ENCODE peak calls at places on chromosomes 12 and 14, in six cellular contexts. Z is tibial nerve, C is GM12878, G is upper lobe of left lung, S is A549, X is ovary. T is an unnamed sample.

GRCh38 chr14:92481386-92481785 is 32.2 kb upstream of the RIN3 start:
- DNase-seq in Z (no peak), C (no peak), G (peak), S (no peak), X (no peak), T (peak)

GRCh38 chr12:82832981-82833380 is 146.3 kb downstream of the TMTC2 start:
- DNase-seq in Z (no peak), C (no peak), G (no peak), S (no peak), X (no peak), T (no peak)

GRCh38 chr14:68686212-68686478 is 106.7 kb downstream of the ZFP36L1 start:
- DNase-seq in Z (no peak), C (no peak), G (no peak), S (no peak), X (no peak), T (no peak)

GRCh38 chr14:50943943-50944646 is at the start of gene PYGL:
- DNase-seq in Z (peak), C (no peak), G (peak), S (peak), X (peak), T (peak)

GRCh38 chr14:95043314-95043713 is 114.0 kb downstream of the DICER1 start:
- DNase-seq in Z (no peak), C (no peak), G (no peak), S (no peak), X (no peak), T (no peak)

GRCh38 chr14:104678346-104678745 is 11.1 kb upstream of the INF2 start:
- DNase-seq in Z (no peak), C (no peak), G (no peak), S (no peak), X (peak), T (no peak)

GRCh38 chr14:29822430-29822709 is 105.3 kb downstream of the PRKD1 start:
- DNase-seq in Z (no peak), C (no peak), G (no peak), S (no peak), X (no peak), T (no peak)

GRCh38 chr12:14260011-14260993 is 105.2 kb upstream of the ATF7IP start:
- DNase-seq in Z (peak), C (no peak), G (peak), S (no peak), X (peak), T (peak)

GRCh38 chr14:54182419-54183040 is 214.3 kb upstream of the CDKN3 start:
- DNase-seq in Z (no peak), C (no peak), G (no peak), S (no peak), X (no peak), T (no peak)

GRCh38 chr14:32394038-32394437 is 64.9 kb downstream of the AKAP6 start:
- DNase-seq in Z (no peak), C (no peak), G (no peak), S (no peak), X (no peak), T (no peak)

GRCh38 chr12:79421236-79421740 is 269.5 kb downstream of the PAWR start:
- DNase-seq in Z (no peak), C (no peak), G (no peak), S (no peak), X (no peak), T (no peak)

GRCh38 chr12:1851126-1851791 is 30.9 kb downstream of the LRTM2 start:
- DNase-seq in Z (no peak), C (no peak), G (no peak), S (no peak), X (no peak), T (no peak)

GRCh38 chr14:101131451-101131916 is 228.0 kb upstream of the RTL1 start:
- DNase-seq in Z (no peak), C (no peak), G (no peak), S (no peak), X (no peak), T (no peak)

GRCh38 chr12:1592444-1593231 is 1.7 kb downstream of the FBXL14 start:
- DNase-seq in Z (no peak), C (no peak), G (peak), S (no peak), X (no peak), T (peak)

GRCh38 chr12:209246-209645 is 4.7 kb downstream of the SLC6A12 start:
- DNase-seq in Z (no peak), C (no peak), G (no peak), S (no peak), X (no peak), T (no peak)

GRCh38 chr14:92850492-92850891 is 56.4 kb downstream of the GOLGA5 start:
- DNase-seq in Z (no peak), C (no peak), G (no peak), S (no peak), X (no peak), T (no peak)

GRCh38 chr14:22538671-22539228 is 50.3 kb downstream of the DAD1 start:
- DNase-seq in Z (no peak), C (no peak), G (no peak), S (no peak), X (no peak), T (no peak)

GRCh38 chr12:131092911-131093901 is 139.5 kb downstream of the ADGRD1 start:
- DNase-seq in Z (peak), C (peak), G (peak), S (no peak), X (peak), T (peak)

GRCh38 chr12:3580071-3580749 is 89.2 kb downstream of the PRMT8 start:
- DNase-seq in Z (no peak), C (no peak), G (no peak), S (no peak), X (no peak), T (no peak)

GRCh38 chr12:115354007-115354452 is 670.1 kb upstream of the TBX3 start:
- DNase-seq in Z (peak), C (no peak), G (peak), S (peak), X (peak), T (peak)

GRCh38 chr12:30973171-30973570 is 46.6 kb downstream of the TSPAN11 start:
- DNase-seq in Z (no peak), C (no peak), G (no peak), S (no peak), X (no peak), T (no peak)

GRCh38 chr12:40569626-40570179 is 122.5 kb upstream of the CNTN1 start:
- DNase-seq in Z (no peak), C (no peak), G (no peak), S (no peak), X (no peak), T (no peak)

GRCh38 chr12:30622509-30622908 is 73.2 kb downstream of the IPO8 start:
- DNase-seq in Z (no peak), C (peak), G (no peak), S (no peak), X (no peak), T (no peak)

GRCh38 chr14:74578479-74578878 is 33.6 kb downstream of the LTBP2 start:
- DNase-seq in Z (no peak), C (no peak), G (no peak), S (no peak), X (no peak), T (no peak)

GRCh38 chr12:75977952-75978671 is 53.5 kb downstream of the PHLDA1 start:
- DNase-seq in Z (peak), C (peak), G (peak), S (peak), X (peak), T (peak)

GRCh38 chr14:86057018-86057667 is 527.2 kb downstream of the FLRT2 start:
- DNase-seq in Z (peak), C (no peak), G (no peak), S (no peak), X (no peak), T (no peak)

GRCh38 chr12:16299403-16299802 is 21.9 kb upstream of the SLC15A5 start:
- DNase-seq in Z (no peak), C (no peak), G (no peak), S (no peak), X (no peak), T (peak)

GRCh38 chr14:59330455-59330854 is 134.7 kb downstream of the GPR135 start:
- DNase-seq in Z (no peak), C (no peak), G (peak), S (no peak), X (peak), T (peak)

GRCh38 chr14:34081576-34082136 is 130.8 kb upstream of the EGLN3 start:
- DNase-seq in Z (no peak), C (no peak), G (no peak), S (peak), X (no peak), T (no peak)

GRCh38 chr12:130870442-130871285 is 1.2 kb upstream of the RAN start:
- DNase-seq in Z (peak), C (peak), G (peak), S (peak), X (peak), T (peak)

GRCh38 chr14:99946652-99947489 is 118.4 kb upstream of the EVL start:
- DNase-seq in Z (no peak), C (no peak), G (no peak), S (peak), X (peak), T (peak)

GRCh38 chr12:54384591-54385041 is at the start of gene ZNF385A:
- DNase-seq in Z (no peak), C (no peak), G (peak), S (no peak), X (no peak), T (no peak)

GRCh38 chr14:71362282-71362681 is 455.0 kb downstream of the PCNX1 start:
- DNase-seq in Z (no peak), C (no peak), G (no peak), S (no peak), X (no peak), T (no peak)

GRCh38 chr14:71362920-71363584 is 455.8 kb downstream of the PCNX1 start:
- DNase-seq in Z (no peak), C (peak), G (no peak), S (no peak), X (no peak), T (no peak)

GRCh38 chr14:71365305-71365865 is 458.1 kb downstream of the PCNX1 start:
- DNase-seq in Z (no peak), C (no peak), G (no peak), S (no peak), X (no peak), T (no peak)

GRCh38 chr14:71361874-71362273 is 454.6 kb downstream of the PCNX1 start:
- DNase-seq in Z (no peak), C (no peak), G (no peak), S (no peak), X (no peak), T (no peak)

DNA sequence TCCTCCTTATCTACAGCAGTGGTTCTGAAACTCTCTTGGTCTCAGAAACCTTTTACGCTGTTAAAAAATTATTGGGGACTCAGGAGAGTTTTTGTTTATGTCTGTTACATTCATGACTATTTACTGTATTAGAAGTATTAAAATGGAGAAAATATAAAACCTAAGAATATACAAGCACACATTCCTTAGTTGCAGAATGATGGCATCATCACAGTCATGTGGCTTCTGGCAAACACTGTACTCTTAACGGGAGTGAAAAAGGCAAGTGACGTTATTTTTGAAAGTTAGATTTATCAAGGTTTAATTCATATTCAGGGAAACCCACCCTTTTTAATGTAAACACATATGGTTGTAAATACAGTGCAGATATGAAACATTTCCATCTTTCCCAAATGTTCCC is 456.7 kb downstream of the PCNX1 start:
- DNase-seq in Z (no peak), C (no peak), G (no peak), S (no peak), X (no peak), T (no peak)
- TF ChIP-seq EP300 in Z (peak), C (no peak), G (no peak), S (no peak), X (no peak), T (no peak)

DNA sequence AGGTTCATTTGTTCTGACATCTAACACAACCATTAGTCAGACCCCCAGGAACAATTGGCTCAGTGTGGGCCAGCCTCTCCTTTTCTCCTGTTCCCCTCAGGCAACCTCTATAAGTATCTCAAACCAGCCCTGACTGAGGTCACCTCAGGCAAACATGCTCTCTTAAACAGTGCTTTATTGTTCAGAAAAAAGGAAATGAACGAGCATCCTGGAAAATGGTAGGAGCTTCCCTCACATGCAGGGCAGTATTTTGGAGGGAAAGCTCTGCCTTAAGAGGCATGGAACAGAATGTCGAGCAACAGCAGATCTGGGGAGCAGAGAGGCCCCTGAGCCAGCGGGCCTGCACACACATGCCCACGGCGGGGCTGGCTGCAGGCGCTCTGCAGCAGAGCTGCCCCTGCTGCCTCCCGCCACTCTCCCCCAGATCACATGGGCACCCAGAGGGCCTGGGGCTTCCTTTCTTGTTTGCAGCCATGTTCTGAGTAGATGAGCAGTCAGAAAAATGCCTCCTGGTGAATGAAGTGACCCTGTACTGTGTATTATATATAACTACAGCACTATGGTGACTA is 42.0 kb downstream of the MOK start:
- DNase-seq in Z (no peak), C (no peak), G (no peak), S (peak), X (no peak), T (no peak)
- TF ChIP-seq EP300 in Z (no peak), C (no peak), G (no peak), S (no peak), X (no peak), T (no peak)

DNA sequence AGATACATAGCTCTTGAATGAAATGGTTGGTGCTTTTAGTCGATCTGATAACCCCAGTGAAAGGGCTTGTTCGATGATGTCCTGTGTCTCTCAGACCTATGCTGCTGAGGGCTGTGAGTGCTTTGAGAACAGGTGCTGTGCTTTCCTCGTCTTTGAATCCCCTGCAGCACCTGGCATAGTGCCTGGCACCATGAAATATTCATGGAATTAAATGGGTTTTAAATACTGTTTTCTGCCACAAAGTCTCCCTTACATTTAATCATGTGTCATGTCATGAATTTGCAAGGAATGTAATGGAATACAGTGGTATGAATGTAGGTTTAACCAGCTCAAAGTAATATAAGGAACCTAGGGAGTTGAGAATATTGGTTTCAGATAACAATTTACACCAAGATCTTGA is 220.5 kb upstream of the PRICKLE1 start:
- DNase-seq in Z (no peak), C (no peak), G (no peak), S (no peak), X (no peak), T (no peak)
- TF ChIP-seq EP300 in Z (no peak), C (no peak), G (no peak), S (no peak), X (no peak), T (no peak)

GRCh38 chr14:64493455-64493854 is 10.2 kb downstream of the ZBTB25 start:
- DNase-seq in Z (no peak), C (no peak), G (no peak), S (no peak), X (no peak), T (no peak)
- TF ChIP-seq EP300 in Z (no peak), C (no peak), G (no peak), S (no peak), X (no peak), T (no peak)

GRCh38 chr12:80698266-80698665 is 9.2 kb upstream of the MYF6 start:
- DNase-seq in Z (no peak), C (no peak), G (no peak), S (no peak), X (no peak), T (no peak)

GRCh38 chr12:80701388-80701787 is 6.0 kb upstream of the MYF6 start:
- DNase-seq in Z (no peak), C (no peak), G (no peak), S (no peak), X (no peak), T (no peak)

GRCh38 chr12:80697270-80697887 is 10.1 kb upstream of the MYF6 start:
- DNase-seq in Z (no peak), C (no peak), G (no peak), S (no peak), X (no peak), T (no peak)

GRCh38 chr12:80700327-80700726 is 7.1 kb upstream of the MYF6 start:
- DNase-seq in Z (no peak), C (no peak), G (no peak), S (no peak), X (no peak), T (no peak)

GRCh38 chr12:80698847-80699542 is 8.4 kb upstream of the MYF6 start:
- DNase-seq in Z (no peak), C (no peak), G (no peak), S (no peak), X (no peak), T (no peak)
- TF ChIP-seq EP300 in Z (no peak), C (no peak), G (no peak), S (no peak), X (no peak), T (no peak)

GRCh38 chr12:62898568-62898967 is 36.4 kb downstream of the PPM1H start:
- DNase-seq in Z (no peak), C (no peak), G (no peak), S (no peak), X (no peak), T (no peak)

GRCh38 chr12:62903151-62903550 is 31.8 kb downstream of the PPM1H start:
- DNase-seq in Z (no peak), C (no peak), G (no peak), S (no peak), X (no peak), T (no peak)

GRCh38 chr12:62895351-62895750 is 39.6 kb downstream of the PPM1H start:
- DNase-seq in Z (no peak), C (no peak), G (no peak), S (no peak), X (no peak), T (no peak)

GRCh38 chr12:62899568-62900390 is 35.2 kb downstream of the PPM1H start:
- DNase-seq in Z (no peak), C (no peak), G (no peak), S (no peak), X (no peak), T (no peak)

GRCh38 chr12:62900686-62901272 is 34.2 kb downstream of the PPM1H start:
- DNase-seq in Z (no peak), C (no peak), G (no peak), S (no peak), X (no peak), T (no peak)
- TF ChIP-seq EP300 in Z (no peak), C (no peak), G (no peak), S (no peak), X (no peak), T (no peak)

GRCh38 chr12:124682425-124683329 is 115.3 kb upstream of the NCOR2 start:
- DNase-seq in Z (no peak), C (no peak), G (no peak), S (no peak), X (no peak), T (no peak)

GRCh38 chr12:124679533-124680371 is 112.3 kb upstream of the NCOR2 start:
- DNase-seq in Z (peak), C (no peak), G (no peak), S (no peak), X (peak), T (no peak)

GRCh38 chr12:124681779-124682391 is 114.5 kb upstream of the NCOR2 start:
- DNase-seq in Z (peak), C (no peak), G (no peak), S (peak), X (no peak), T (no peak)

GRCh38 chr12:124679047-124679446 is 111.6 kb upstream of the NCOR2 start:
- DNase-seq in Z (no peak), C (no peak), G (no peak), S (no peak), X (no peak), T (no peak)

DNA sequence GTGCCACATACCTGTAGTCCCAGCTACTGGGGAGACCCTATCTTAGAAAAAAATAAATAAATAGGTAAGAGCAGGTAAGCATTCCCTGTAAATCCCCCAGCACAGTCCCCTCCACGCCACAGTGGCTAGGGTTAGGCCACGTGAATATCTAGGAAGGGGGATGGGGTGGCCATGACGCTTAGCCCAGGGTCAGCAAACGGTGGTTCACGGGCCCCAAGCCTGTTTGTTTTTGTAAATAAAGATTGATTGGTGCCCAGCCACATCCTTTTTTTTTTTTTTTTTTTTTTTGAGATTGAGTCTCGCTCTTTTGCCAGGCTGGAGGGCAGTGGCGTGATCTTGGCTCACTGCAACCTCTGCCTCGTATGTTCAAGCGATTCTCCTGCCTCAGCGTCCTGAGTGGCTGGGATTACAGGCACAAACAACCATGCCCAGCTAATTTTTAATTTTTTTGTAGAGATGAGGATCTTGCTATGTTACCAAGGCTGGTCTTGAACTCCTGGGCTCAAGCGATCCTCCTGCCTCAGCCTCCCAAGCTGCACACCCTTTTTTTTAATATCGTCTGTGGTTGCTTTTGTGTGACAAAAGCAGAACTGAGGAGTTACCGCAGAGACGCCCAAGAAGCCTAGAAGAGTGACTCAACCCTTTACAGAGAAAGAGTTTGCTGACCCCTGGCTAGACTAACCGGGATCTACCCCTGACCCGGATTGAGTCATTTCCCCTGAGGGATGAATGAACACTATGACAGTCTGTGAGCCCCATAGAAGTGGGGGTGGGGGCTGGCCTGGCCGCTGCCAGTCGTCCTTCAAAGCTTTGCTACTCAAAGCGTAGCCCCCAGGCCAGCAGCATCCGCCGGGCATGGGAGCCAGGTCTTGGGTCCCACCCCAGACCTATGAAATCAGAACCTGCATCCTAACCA is 113.7 kb upstream of the NCOR2 start:
- DNase-seq in Z (peak), C (peak), G (no peak), S (peak), X (peak), T (no peak)
- TF ChIP-seq EP300 in Z (no peak), C (peak), G (no peak), S (peak), X (no peak), T (no peak)

GRCh38 chr14:55383541-55384140 is 28.0 kb downstream of the ATG14 start:
- DNase-seq in Z (no peak), C (no peak), G (no peak), S (no peak), X (no peak), T (no peak)
- TF ChIP-seq EP300 in Z (no peak), C (no peak), G (no peak), S (no peak), X (no peak), T (no peak)